ENCODE peak calls at places on chromosomes 6 and 20, in eight cellular contexts. M is kidney epithelial cell, R is prostate gland, S is uterus, X is heart left ventricle, F is fibroblast of mammary gland, O is tibial artery, Z is cardiac fibroblast. V is an unnamed sample.

GRCh38 chr6:71349395-71349794 is 60.8 kb downstream of the OGFRL1 start:
- DNase-seq in O (no peak), F (peak), Z (peak), R (no peak), M (no peak), X (no peak), S (no peak), V (peak)

GRCh38 chr20:57894522-57894921 is 184.7 kb upstream of the PMEPA1 start:
- DNase-seq in R (no peak), X (no peak), Z (no peak), F (no peak), O (no peak), M (no peak), S (no peak), V (no peak)

GRCh38 chr6:156396791-156397418 is 380.3 kb upstream of the ARID1B start:
- DNase-seq in M (no peak), Z (no peak), F (no peak), O (no peak), S (no peak), X (no peak), R (no peak), V (no peak)

GRCh38 chr6:13810688-13811446 is 3.5 kb downstream of the MCUR1 start:
- DNase-seq in X (no peak), R (no peak), O (no peak), F (no peak), Z (no peak), S (no peak), M (no peak), V (no peak)

GRCh38 chr20:42313704-42314103 is 695.5 kb upstream of the CHD6 start:
- DNase-seq in O (no peak), M (no peak), Z (no peak), S (no peak), X (no peak), F (no peak), R (no peak), V (no peak)

GRCh38 chr6:126657556-126658129 is 317.7 kb downstream of the CENPW start:
- DNase-seq in Z (peak), X (no peak), F (peak), M (peak), S (no peak), O (no peak), R (no peak), V (peak)

GRCh38 chr6:80642452-80642851 is 536.0 kb downstream of the BCKDHB start:
- DNase-seq in R (no peak), O (no peak), M (no peak), Z (peak), F (peak), X (no peak), S (no peak), V (no peak)

GRCh38 chr6:73713426-73714147 is 17.6 kb downstream of the CD109 start:
- DNase-seq in X (peak), Z (no peak), R (no peak), F (no peak), M (no peak), O (no peak), S (no peak), V (no peak)

GRCh38 chr6:3371222-3371949 is 85.5 kb downstream of the SLC22A23 start:
- DNase-seq in X (no peak), M (no peak), R (no peak), Z (no peak), F (no peak), S (no peak), O (no peak), V (no peak)

GRCh38 chr6:17867880-17868279 is 119.6 kb downstream of the KIF13A start:
- DNase-seq in M (peak), S (no peak), X (no peak), R (no peak), O (no peak), Z (peak), F (peak), V (peak)

GRCh38 chr6:161186173-161186769 is 87.6 kb downstream of the AGPAT4 start:
- DNase-seq in Z (peak), X (peak), F (peak), M (peak), O (peak), S (no peak), R (no peak), V (peak)

GRCh38 chr6:34852406-34853085 is 35.3 kb downstream of the TAF11 start:
- DNase-seq in R (no peak), S (no peak), M (no peak), X (no peak), O (no peak), F (no peak), Z (no peak), V (no peak)

GRCh38 chr20:61673152-61673551 is 392.5 kb downstream of the TAF4 start:
- DNase-seq in O (no peak), X (no peak), M (no peak), S (no peak), F (no peak), Z (no peak), R (no peak), V (no peak)

GRCh38 chr6:140346461-140346860 is 972.0 kb upstream of the CITED2 start:
- DNase-seq in X (no peak), R (no peak), Z (peak), M (no peak), S (no peak), F (peak), O (no peak), V (no peak)

GRCh38 chr20:62239278-62239879 is 1.1 kb downstream of the OSBPL2 start:
- DNase-seq in M (no peak), Z (no peak), F (peak), X (no peak), R (no peak), O (no peak), S (no peak), V (no peak)

GRCh38 chr6:132445201-132445951 is 44.1 kb upstream of the MOXD1 start:
- DNase-seq in F (peak), O (no peak), X (no peak), S (no peak), M (peak), Z (peak), R (no peak), V (peak)

GRCh38 chr20:55586626-55587025 is 418.7 kb downstream of the CBLN4 start:
- DNase-seq in F (no peak), X (no peak), S (no peak), O (no peak), Z (no peak), R (no peak), M (no peak), V (no peak)

GRCh38 chr6:11692451-11693376 is 85.9 kb downstream of the ADTRP start:
- DNase-seq in S (no peak), F (no peak), R (no peak), X (no peak), Z (no peak), O (no peak), M (no peak), V (no peak)

GRCh38 chr6:36210157-36210556 is 13.6 kb downstream of the BRPF3 start:
- DNase-seq in Z (no peak), O (no peak), S (no peak), F (no peak), M (no peak), R (no peak), X (no peak), V (no peak)

GRCh38 chr6:37565267-37566208 is 65.8 kb upstream of the CCDC167 start:
- DNase-seq in F (no peak), O (no peak), R (no peak), M (no peak), Z (no peak), S (no peak), X (no peak), V (no peak)

GRCh38 chr6:84033523-84034451 is at the start of gene MRAP2:
- DNase-seq in O (peak), Z (peak), S (peak), R (peak), F (peak), X (no peak), M (no peak), V (peak)

GRCh38 chr6:121890307-121890910 is 455.0 kb downstream of the GJA1 start:
- DNase-seq in O (no peak), M (no peak), Z (no peak), S (no peak), R (no peak), F (no peak), X (no peak), V (no peak)

GRCh38 chr20:6265204-6265904 is 142.5 kb upstream of the FERMT1 start:
- DNase-seq in R (no peak), S (no peak), O (no peak), M (peak), F (peak), X (peak), Z (peak), V (peak)

GRCh38 chr20:36541227-36542018 is at the start of gene MYL9:
- DNase-seq in F (peak), O (peak), R (peak), X (peak), S (peak), M (no peak), Z (peak), V (peak)

DNA sequence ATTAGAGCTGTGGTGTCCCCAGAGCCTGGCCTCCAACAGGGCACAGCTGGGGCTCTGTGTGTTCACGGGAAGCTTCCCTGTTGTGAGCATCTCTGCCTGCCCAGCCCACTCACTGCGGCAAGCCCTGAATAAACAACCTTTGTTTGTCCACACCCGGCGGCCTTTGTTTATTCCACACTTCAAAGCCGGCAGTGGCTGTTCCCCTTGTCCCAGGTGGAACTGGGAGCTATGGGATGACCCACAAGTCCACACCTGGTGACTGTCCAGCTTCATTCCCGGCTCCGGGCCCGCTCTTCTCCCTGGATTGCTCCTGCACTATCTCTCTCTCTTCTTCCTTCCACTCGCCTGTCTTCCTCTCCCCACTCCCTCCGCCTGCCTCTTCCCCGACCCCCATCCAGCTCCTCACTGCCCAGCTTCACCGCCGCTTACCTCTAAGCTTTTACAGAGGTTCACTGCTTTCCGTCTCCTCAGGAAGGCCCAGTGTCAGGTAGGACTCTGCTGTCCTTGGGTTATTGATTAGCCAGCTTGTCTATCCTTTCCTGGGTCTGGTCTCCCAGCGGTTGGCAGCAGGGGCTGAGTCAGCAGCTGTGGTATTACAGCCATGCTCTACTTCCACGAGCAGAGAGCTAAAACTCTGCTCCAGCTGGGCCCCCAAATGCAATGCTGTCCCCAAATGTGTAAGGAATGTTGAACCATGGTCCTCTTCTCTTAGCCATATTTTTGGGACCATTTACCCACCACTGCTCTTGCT is 17.8 kb downstream of the DACT2 start:
- DNase-seq in R (no peak), S (no peak), M (peak), F (no peak), Z (no peak), O (peak), X (peak), V (no peak)
- H3K4me3 ChIP-seq in R (no peak), S (no peak), M (peak), F (no peak), Z (no peak), O (no peak), X (no peak), V (no peak)

GRCh38 chr20:2387180-2387577 is 6.5 kb downstream of the TGM6 start:
- DNase-seq in Z (peak), X (no peak), S (no peak), F (peak), M (no peak), R (no peak), O (no peak), V (peak)

GRCh38 chr20:2386516-2387179 is 5.9 kb downstream of the TGM6 start:
- DNase-seq in S (no peak), M (no peak), Z (peak), X (no peak), F (peak), R (no peak), O (no peak), V (peak)

GRCh38 chr20:2385496-2385895 is 4.8 kb downstream of the TGM6 start:
- DNase-seq in S (no peak), Z (no peak), O (no peak), M (no peak), X (no peak), R (no peak), F (no peak), V (no peak)

GRCh38 chr20:2385026-2385425 is 4.3 kb downstream of the TGM6 start:
- DNase-seq in Z (no peak), O (no peak), R (no peak), S (no peak), F (no peak), X (no peak), M (no peak), V (no peak)

DNA sequence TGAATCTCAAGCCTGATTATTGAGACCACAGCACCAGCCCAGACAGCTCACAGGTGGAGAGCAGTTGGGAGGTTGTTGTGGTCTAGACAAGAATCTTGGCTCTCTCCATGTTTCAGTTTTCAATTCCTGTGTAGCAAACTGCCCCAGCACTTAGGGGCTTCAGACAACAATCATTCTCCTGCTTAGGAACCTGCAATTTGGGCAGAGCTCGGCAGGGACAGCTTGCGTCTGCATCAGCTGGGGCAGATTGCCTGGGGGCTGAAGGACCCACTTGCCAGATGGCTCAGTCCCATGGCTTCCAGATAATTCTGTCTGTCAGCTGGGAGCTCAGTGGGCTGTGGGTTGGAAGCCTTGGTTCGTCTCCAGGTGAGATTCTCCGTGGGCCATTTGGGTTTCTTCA is 6.9 kb downstream of the TGM6 start:
- DNase-seq in Z (no peak), O (no peak), M (no peak), R (no peak), X (no peak), F (no peak), S (no peak), V (no peak)
- TF ChIP-seq CTCF in Z (no peak), O (no peak), M (no peak), R (no peak), X (no peak), F (no peak), S (no peak), V (no peak)

GRCh38 chr20:32368930-32369329 is 10.8 kb downstream of the ASXL1 start:
- DNase-seq in M (no peak), R (no peak), S (no peak), O (no peak), X (no peak), F (no peak), Z (peak), V (no peak)
- H3K4me3 ChIP-seq in M (no peak), R (no peak), S (no peak), O (no peak), X (no peak), F (no peak), Z (no peak), V (no peak)

DNA sequence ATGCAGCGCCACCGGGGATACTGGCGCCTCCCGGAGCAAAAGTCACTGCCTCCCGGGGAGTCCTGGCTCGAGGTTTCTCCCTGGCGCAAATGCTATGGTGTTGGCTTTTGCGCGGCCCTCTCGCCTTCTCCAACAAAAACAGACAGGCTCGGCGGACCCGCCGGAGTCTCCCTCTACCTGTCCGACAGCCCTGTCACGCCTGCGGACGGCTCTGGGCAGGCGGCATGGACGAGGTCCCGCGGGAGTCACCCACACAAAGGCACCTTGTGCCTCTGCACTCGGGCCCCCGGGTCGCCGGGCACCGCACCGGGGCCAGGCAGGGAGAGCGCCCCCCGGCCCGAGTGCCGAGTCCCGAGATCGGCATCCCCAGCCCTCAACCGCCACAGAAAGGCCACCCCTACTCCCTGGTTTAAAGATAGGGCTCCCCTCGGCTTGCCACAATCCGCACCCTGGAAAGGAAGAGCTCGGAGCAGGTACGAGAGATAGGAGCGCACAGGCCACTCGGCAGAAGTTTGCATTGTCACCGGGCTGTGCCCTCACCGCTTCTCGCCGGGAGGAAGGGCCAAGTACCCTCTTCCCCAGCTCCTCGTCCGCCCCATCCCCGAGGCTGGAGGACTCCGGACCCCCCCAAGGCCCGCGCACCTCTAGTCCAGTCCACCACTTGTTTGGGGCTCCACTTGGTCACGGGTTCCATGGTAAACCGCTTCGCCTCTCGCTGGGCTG is 903 bp downstream of the CNKSR3 start:
- DNase-seq in X (peak), O (peak), R (peak), F (peak), M (no peak), Z (peak), S (peak), V (peak)
- TF ChIP-seq CTCF in X (no peak), O (no peak), R (no peak), F (no peak), M (no peak), Z (no peak), S (peak), V (no peak)

DNA sequence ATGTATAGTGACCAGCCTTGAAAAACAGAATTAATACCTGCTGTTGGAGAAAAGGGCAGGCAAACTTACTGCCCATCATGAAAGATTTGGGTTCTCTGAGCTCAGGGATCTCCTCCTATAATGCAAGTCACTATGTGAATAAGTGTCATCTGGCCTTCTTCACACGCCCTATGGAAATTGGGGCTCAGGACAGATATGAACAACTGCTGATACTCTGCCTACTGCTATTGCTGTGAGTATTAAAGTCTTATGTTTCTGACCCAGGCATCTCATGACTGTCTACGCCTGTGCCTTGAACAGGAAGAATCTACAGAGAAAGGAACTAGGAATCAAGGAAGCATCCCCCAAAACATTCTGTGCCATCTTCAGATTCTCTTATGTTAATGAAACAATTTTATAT is 226.1 kb downstream of the SOD2 start:
- DNase-seq in R (no peak), S (no peak), X (no peak), M (no peak), O (no peak), Z (no peak), F (no peak), V (no peak)
- H3K4me3 ChIP-seq in R (no peak), S (no peak), X (no peak), M (no peak), O (no peak), Z (no peak), F (no peak), V (no peak)

GRCh38 chr6:30760537-30760936 is 16.2 kb upstream of the IER3 start:
- DNase-seq in R (no peak), F (no peak), M (no peak), S (no peak), O (no peak), X (no peak), Z (no peak), V (peak)

GRCh38 chr6:30761791-30762429 is 17.6 kb upstream of the IER3 start:
- DNase-seq in F (no peak), X (no peak), O (no peak), R (no peak), Z (no peak), S (no peak), M (no peak), V (peak)

GRCh38 chr6:30766461-30767157 is 22.3 kb upstream of the IER3 start:
- DNase-seq in S (no peak), X (peak), R (no peak), Z (no peak), O (no peak), F (no peak), M (no peak), V (no peak)

GRCh38 chr6:30763155-30763617 is 18.8 kb upstream of the IER3 start:
- DNase-seq in R (no peak), Z (no peak), O (no peak), M (no peak), S (no peak), F (no peak), X (no peak), V (no peak)

GRCh38 chr6:30763618-30764489 is 19.5 kb upstream of the IER3 start:
- DNase-seq in F (no peak), O (no peak), M (peak), S (no peak), X (no peak), R (no peak), Z (peak), V (peak)
- TF ChIP-seq CTCF in F (no peak), O (no peak), M (no peak), S (no peak), X (no peak), R (peak), Z (no peak), V (peak)

GRCh38 chr20:1875169-1875554 is 20.0 kb upstream of the SIRPA start:
- DNase-seq in M (no peak), O (no peak), S (no peak), X (no peak), Z (no peak), R (no peak), F (no peak), V (no peak)
- H3K4me3 ChIP-seq in M (no peak), O (no peak), S (no peak), X (no peak), Z (no peak), R (no peak), F (no peak), V (no peak)

DNA sequence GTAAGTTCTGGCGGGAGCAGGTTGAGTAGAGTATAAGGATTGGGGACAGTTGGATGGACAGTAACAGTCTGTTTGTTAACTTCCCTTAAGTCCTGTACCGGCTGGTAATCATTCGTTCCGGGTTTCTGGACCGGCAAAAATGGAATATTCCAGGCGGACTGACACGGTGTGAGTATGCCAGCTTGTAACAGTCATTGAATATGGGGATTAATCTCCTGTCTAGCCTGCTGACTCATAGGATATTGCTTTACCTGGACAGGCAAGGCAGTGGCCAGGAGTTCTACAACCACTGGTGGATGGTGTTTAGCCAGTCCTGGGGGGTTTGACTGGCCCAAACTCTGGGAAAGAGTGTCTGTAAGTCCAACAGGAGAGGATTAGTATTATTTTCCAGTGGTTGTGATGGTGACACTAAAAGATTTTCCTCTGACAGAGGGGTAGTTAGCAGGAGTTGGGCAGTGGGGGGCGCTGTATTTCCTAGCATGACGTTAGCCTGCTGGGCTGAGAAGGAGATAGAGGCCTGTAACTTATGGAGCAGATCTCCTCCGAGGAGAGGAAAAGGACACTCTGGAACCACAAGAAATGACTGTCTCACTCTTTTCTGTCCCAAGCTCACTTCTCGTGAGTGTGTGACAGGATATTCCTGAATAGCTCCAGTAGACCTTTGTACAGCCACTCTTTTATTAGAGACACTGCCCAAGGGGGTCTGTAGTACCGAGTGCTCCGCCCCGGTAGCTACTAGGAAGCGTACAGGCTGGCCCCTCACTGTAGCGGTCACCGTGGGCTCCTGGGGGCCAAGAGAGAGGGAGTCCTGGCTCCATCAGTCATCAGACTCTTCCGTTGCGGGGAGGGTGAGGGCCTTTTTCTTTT is 152.2 kb downstream of the TRIM27 start:
- DNase-seq in Z (no peak), F (no peak), R (no peak), O (no peak), M (no peak), X (no peak), S (no peak), V (peak)
- TF ChIP-seq CTCF in Z (no peak), F (no peak), R (no peak), O (no peak), M (no peak), X (no peak), S (no peak), V (no peak)

GRCh38 chr6:170152989-170153388 is 137.9 kb downstream of the DLL1 start:
- DNase-seq in S (peak), O (no peak), R (peak), X (no peak), F (no peak), M (peak), Z (peak), V (peak)
- H3K4me3 ChIP-seq in S (no peak), O (no peak), R (no peak), X (peak), F (no peak), M (no peak), Z (no peak), V (no peak)

V was measured in epithelial cell of esophagus.